ENCODE peak calls at places on chromosome 22, in eight cellular contexts. One of them, this sample, is unnamed. For H3K4me1, the result is how much of the 10 kb centered on the place peaks cover.

GRCh38 chr22:17772963-17773605 is 1.2 kb downstream of the BID start:
- DNase-seq in foreskin keratinocyte: no peak
- DNase-seq in neural progenitor cell: no peak
- DNase-seq in uterus: no peak
- DNase-seq in tibial artery: no peak
- DNase-seq in prostate gland: no peak
- DNase-seq in mammary epithelial cell: peak
- DNase-seq in heart right ventricle: no peak
- DNase-seq in this sample: no peak

GRCh38 chr22:47121791-47122190 is 359.3 kb downstream of the TBC1D22A start:
- DNase-seq in foreskin keratinocyte: no peak
- DNase-seq in neural progenitor cell: no peak
- DNase-seq in uterus: no peak
- DNase-seq in tibial artery: no peak
- DNase-seq in prostate gland: no peak
- DNase-seq in mammary epithelial cell: no peak
- DNase-seq in heart right ventricle: no peak
- DNase-seq in this sample: no peak

GRCh38 chr22:40911772-40912171 is 39.4 kb upstream of the RBX1 start:
- DNase-seq in foreskin keratinocyte: no peak
- DNase-seq in neural progenitor cell: no peak
- DNase-seq in uterus: no peak
- DNase-seq in tibial artery: no peak
- DNase-seq in prostate gland: no peak
- DNase-seq in mammary epithelial cell: no peak
- DNase-seq in heart right ventricle: no peak
- DNase-seq in this sample: no peak

GRCh38 chr22:33789690-33790253 is 130.5 kb downstream of the LARGE1 start:
- DNase-seq in foreskin keratinocyte: no peak
- DNase-seq in neural progenitor cell: no peak
- DNase-seq in uterus: no peak
- DNase-seq in tibial artery: no peak
- DNase-seq in prostate gland: no peak
- DNase-seq in mammary epithelial cell: no peak
- DNase-seq in heart right ventricle: no peak
- DNase-seq in this sample: no peak

GRCh38 chr22:21447694-21448402 is 19.3 kb upstream of the TMEM191C start:
- DNase-seq in foreskin keratinocyte: no peak
- DNase-seq in neural progenitor cell: peak
- DNase-seq in uterus: no peak
- DNase-seq in tibial artery: no peak
- DNase-seq in prostate gland: peak
- DNase-seq in mammary epithelial cell: no peak
- DNase-seq in heart right ventricle: peak
- DNase-seq in this sample: no peak

GRCh38 chr22:46946383-46946965 is 184.0 kb downstream of the TBC1D22A start:
- DNase-seq in foreskin keratinocyte: no peak
- DNase-seq in neural progenitor cell: no peak
- DNase-seq in uterus: no peak
- DNase-seq in tibial artery: no peak
- DNase-seq in prostate gland: no peak
- DNase-seq in mammary epithelial cell: no peak
- DNase-seq in heart right ventricle: no peak
- DNase-seq in this sample: no peak

GRCh38 chr22:43211941-43212433 is 25.1 kb upstream of the TTLL12 start:
- DNase-seq in foreskin keratinocyte: no peak
- DNase-seq in neural progenitor cell: no peak
- DNase-seq in uterus: no peak
- DNase-seq in tibial artery: no peak
- DNase-seq in prostate gland: no peak
- DNase-seq in mammary epithelial cell: no peak
- DNase-seq in heart right ventricle: no peak
- DNase-seq in this sample: no peak

GRCh38 chr22:24894220-24894975 is 52.1 kb downstream of the LHFPL7 start:
- DNase-seq in foreskin keratinocyte: peak
- DNase-seq in neural progenitor cell: no peak
- DNase-seq in uterus: peak
- DNase-seq in tibial artery: peak
- DNase-seq in prostate gland: peak
- DNase-seq in mammary epithelial cell: peak
- DNase-seq in heart right ventricle: peak
- DNase-seq in this sample: peak

GRCh38 chr22:39236321-39237275 is 8.2 kb downstream of the PDGFB start:
- DNase-seq in foreskin keratinocyte: no peak
- DNase-seq in neural progenitor cell: no peak
- DNase-seq in uterus: no peak
- DNase-seq in tibial artery: no peak
- DNase-seq in prostate gland: peak
- DNase-seq in mammary epithelial cell: no peak
- DNase-seq in heart right ventricle: peak
- DNase-seq in this sample: no peak

GRCh38 chr22:42076764-42077485 is 2.6 kb upstream of the SMDT1 start:
- DNase-seq in foreskin keratinocyte: no peak
- DNase-seq in neural progenitor cell: no peak
- DNase-seq in uterus: no peak
- DNase-seq in tibial artery: no peak
- DNase-seq in prostate gland: no peak
- DNase-seq in mammary epithelial cell: no peak
- DNase-seq in heart right ventricle: no peak
- DNase-seq in this sample: no peak

GRCh38 chr22:47606426-47606825 is 844.0 kb downstream of the TBC1D22A start:
- DNase-seq in foreskin keratinocyte: no peak
- DNase-seq in neural progenitor cell: no peak
- DNase-seq in uterus: no peak
- DNase-seq in tibial artery: peak
- DNase-seq in prostate gland: no peak
- DNase-seq in mammary epithelial cell: no peak
- DNase-seq in heart right ventricle: no peak
- DNase-seq in this sample: peak

GRCh38 chr22:21829523-21829922 is 37.9 kb downstream of the MAPK1 start:
- DNase-seq in foreskin keratinocyte: no peak
- DNase-seq in neural progenitor cell: no peak
- DNase-seq in uterus: no peak
- DNase-seq in tibial artery: no peak
- DNase-seq in prostate gland: no peak
- DNase-seq in mammary epithelial cell: no peak
- DNase-seq in heart right ventricle: no peak
- DNase-seq in this sample: no peak

GRCh38 chr22:17954200-17954859 is 70.0 kb downstream of the MICAL3 start:
- DNase-seq in foreskin keratinocyte: no peak
- DNase-seq in neural progenitor cell: no peak
- DNase-seq in uterus: no peak
- DNase-seq in tibial artery: no peak
- DNase-seq in prostate gland: peak
- DNase-seq in mammary epithelial cell: no peak
- DNase-seq in heart right ventricle: no peak
- DNase-seq in this sample: peak

GRCh38 chr22:46002757-46003270 is 25.9 kb upstream of the WNT7B start:
- DNase-seq in foreskin keratinocyte: no peak
- DNase-seq in neural progenitor cell: no peak
- DNase-seq in uterus: no peak
- DNase-seq in tibial artery: no peak
- DNase-seq in prostate gland: no peak
- DNase-seq in mammary epithelial cell: no peak
- DNase-seq in heart right ventricle: no peak
- DNase-seq in this sample: no peak

GRCh38 chr22:23399367-23400285 is 180.5 kb downstream of the IGLL1 start:
- DNase-seq in foreskin keratinocyte: no peak
- DNase-seq in neural progenitor cell: no peak
- DNase-seq in uterus: no peak
- DNase-seq in tibial artery: no peak
- DNase-seq in prostate gland: no peak
- DNase-seq in mammary epithelial cell: no peak
- DNase-seq in heart right ventricle: no peak
- DNase-seq in this sample: no peak

GRCh38 chr22:23387827-23388491 is 192.1 kb downstream of the IGLL1 start:
- DNase-seq in foreskin keratinocyte: no peak
- DNase-seq in neural progenitor cell: no peak
- DNase-seq in uterus: no peak
- DNase-seq in tibial artery: peak
- DNase-seq in prostate gland: no peak
- DNase-seq in mammary epithelial cell: no peak
- DNase-seq in heart right ventricle: no peak
- DNase-seq in this sample: no peak

GRCh38 chr22:39520874-39521857 is 804 bp downstream of the ATF4 start:
- DNase-seq in foreskin keratinocyte: no peak
- DNase-seq in neural progenitor cell: peak
- DNase-seq in uterus: peak
- DNase-seq in tibial artery: peak
- DNase-seq in prostate gland: peak
- DNase-seq in mammary epithelial cell: peak
- DNase-seq in heart right ventricle: peak
- DNase-seq in this sample: peak

GRCh38 chr22:23113847-23114720 is 27.7 kb downstream of the RSPH14 start:
- DNase-seq in foreskin keratinocyte: no peak
- DNase-seq in neural progenitor cell: no peak
- DNase-seq in uterus: no peak
- DNase-seq in tibial artery: no peak
- DNase-seq in prostate gland: no peak
- DNase-seq in mammary epithelial cell: no peak
- DNase-seq in heart right ventricle: no peak
- DNase-seq in this sample: no peak

GRCh38 chr22:50627914-50628542 is at the start of gene ARSA:
- DNase-seq in foreskin keratinocyte: no peak
- DNase-seq in neural progenitor cell: peak
- DNase-seq in uterus: peak
- DNase-seq in tibial artery: peak
- DNase-seq in prostate gland: peak
- DNase-seq in mammary epithelial cell: peak
- DNase-seq in heart right ventricle: peak
- DNase-seq in this sample: peak

GRCh38 chr22:50627452-50627913 is 469 bp downstream of the ARSA start:
- DNase-seq in foreskin keratinocyte: no peak
- DNase-seq in neural progenitor cell: peak
- DNase-seq in uterus: no peak
- DNase-seq in tibial artery: no peak
- DNase-seq in prostate gland: no peak
- DNase-seq in mammary epithelial cell: peak
- DNase-seq in heart right ventricle: no peak
- DNase-seq in this sample: no peak

GRCh38 chr22:50630376-50630775 is 2.4 kb upstream of the ARSA start:
- DNase-seq in foreskin keratinocyte: no peak
- DNase-seq in neural progenitor cell: no peak
- DNase-seq in uterus: no peak
- DNase-seq in tibial artery: no peak
- DNase-seq in prostate gland: no peak
- DNase-seq in mammary epithelial cell: no peak
- DNase-seq in heart right ventricle: no peak
- DNase-seq in this sample: no peak

GRCh38 chr22:50626856-50627451 is 998 bp downstream of the ARSA start:
- DNase-seq in foreskin keratinocyte: no peak
- DNase-seq in neural progenitor cell: no peak
- DNase-seq in uterus: no peak
- DNase-seq in tibial artery: no peak
- DNase-seq in prostate gland: no peak
- DNase-seq in mammary epithelial cell: no peak
- DNase-seq in heart right ventricle: no peak
- DNase-seq in this sample: no peak

DNA sequence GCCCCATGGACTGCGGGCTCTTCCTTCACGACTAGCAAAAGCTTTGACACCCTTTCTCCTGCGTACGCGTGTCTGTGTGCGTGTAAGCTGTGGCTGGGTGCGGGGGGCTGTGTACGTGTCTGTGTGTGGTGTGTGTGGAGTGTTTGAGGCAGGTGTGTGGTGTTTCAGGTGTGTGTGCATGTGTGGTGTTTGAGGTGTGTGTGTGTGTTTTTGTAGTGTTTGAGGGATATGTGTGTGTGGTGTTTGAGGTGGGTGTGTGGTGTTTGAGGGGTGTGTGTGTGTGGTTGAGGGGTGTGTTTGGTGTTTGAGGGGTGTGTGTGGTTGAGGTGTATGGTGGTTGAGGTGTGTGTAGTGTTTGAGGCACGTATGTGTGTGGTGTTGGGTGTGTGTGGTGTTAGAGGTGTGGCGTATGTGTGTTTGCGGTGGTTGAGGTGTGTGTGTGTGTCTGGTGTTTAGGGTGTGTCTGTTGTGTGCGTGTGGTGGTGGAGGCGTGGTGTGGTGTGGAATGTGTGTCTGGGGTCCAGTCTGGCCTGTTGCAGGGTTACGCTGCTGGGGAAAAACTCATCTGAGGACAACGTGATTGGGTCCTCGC is 687 bp upstream of the ARSA start:
- DNase-seq in foreskin keratinocyte: no peak
- DNase-seq in neural progenitor cell: no peak
- DNase-seq in uterus: no peak
- DNase-seq in tibial artery: no peak
- DNase-seq in prostate gland: no peak
- DNase-seq in mammary epithelial cell: no peak
- DNase-seq in heart right ventricle: no peak
- DNase-seq in this sample: no peak
- H3K27ac ChIP-seq in foreskin keratinocyte: no peak
- H3K27ac ChIP-seq in neural progenitor cell: no peak
- H3K27ac ChIP-seq in uterus: peak
- H3K27ac ChIP-seq in tibial artery: peak
- H3K27ac ChIP-seq in prostate gland: peak
- H3K27ac ChIP-seq in mammary epithelial cell: no peak
- H3K27ac ChIP-seq in heart right ventricle: peak
- H3K27ac ChIP-seq in this sample: peak

GRCh38 chr22:32100711-32101110 is 57.6 kb downstream of the SLC5A1 start:
- DNase-seq in foreskin keratinocyte: no peak
- DNase-seq in neural progenitor cell: no peak
- DNase-seq in uterus: no peak
- DNase-seq in tibial artery: no peak
- DNase-seq in prostate gland: no peak
- DNase-seq in mammary epithelial cell: peak
- DNase-seq in heart right ventricle: no peak
- DNase-seq in this sample: no peak

GRCh38 chr22:32106930-32107329 is 52.2 kb downstream of the C22orf42 start:
- DNase-seq in foreskin keratinocyte: no peak
- DNase-seq in neural progenitor cell: peak
- DNase-seq in uterus: no peak
- DNase-seq in tibial artery: no peak
- DNase-seq in prostate gland: no peak
- DNase-seq in mammary epithelial cell: peak
- DNase-seq in heart right ventricle: no peak
- DNase-seq in this sample: no peak

GRCh38 chr22:32103648-32104326 is 55.3 kb downstream of the C22orf42 start:
- DNase-seq in foreskin keratinocyte: no peak
- DNase-seq in neural progenitor cell: no peak
- DNase-seq in uterus: no peak
- DNase-seq in tibial artery: no peak
- DNase-seq in prostate gland: no peak
- DNase-seq in mammary epithelial cell: no peak
- DNase-seq in heart right ventricle: no peak
- DNase-seq in this sample: no peak
- TF ChIP-seq CTCF in foreskin keratinocyte: peak
- TF ChIP-seq CTCF in neural progenitor cell: peak
- TF ChIP-seq CTCF in uterus: no peak
- TF ChIP-seq CTCF in tibial artery: no peak
- TF ChIP-seq CTCF in prostate gland: no peak
- TF ChIP-seq CTCF in mammary epithelial cell: peak
- TF ChIP-seq CTCF in heart right ventricle: peak
- TF ChIP-seq CTCF in this sample: no peak

GRCh38 chr22:37746366-37747089 is 49.7 kb downstream of the TRIOBP start:
- DNase-seq in foreskin keratinocyte: no peak
- DNase-seq in neural progenitor cell: peak
- DNase-seq in uterus: no peak
- DNase-seq in tibial artery: no peak
- DNase-seq in prostate gland: no peak
- DNase-seq in mammary epithelial cell: peak
- DNase-seq in heart right ventricle: no peak
- DNase-seq in this sample: no peak
- H3K4me1 ChIP-seq in foreskin keratinocyte: under half
- H3K4me1 ChIP-seq in neural progenitor cell: under half
- H3K4me1 ChIP-seq in uterus: under half
- H3K4me1 ChIP-seq in tibial artery: under half
- H3K4me1 ChIP-seq in prostate gland: under half
- H3K4me1 ChIP-seq in mammary epithelial cell: half or more
- H3K4me1 ChIP-seq in heart right ventricle: half or more
- H3K4me1 ChIP-seq in this sample: under half

GRCh38 chr22:35448552-35448922 is 48.6 kb downstream of the MCM5 start:
- DNase-seq in foreskin keratinocyte: no peak
- DNase-seq in neural progenitor cell: no peak
- DNase-seq in uterus: no peak
- DNase-seq in tibial artery: no peak
- DNase-seq in prostate gland: no peak
- DNase-seq in mammary epithelial cell: no peak
- DNase-seq in heart right ventricle: no peak
- DNase-seq in this sample: no peak
- H3K27ac ChIP-seq in foreskin keratinocyte: no peak
- H3K27ac ChIP-seq in neural progenitor cell: no peak
- H3K27ac ChIP-seq in uterus: peak
- H3K27ac ChIP-seq in tibial artery: no peak
- H3K27ac ChIP-seq in prostate gland: no peak
- H3K27ac ChIP-seq in mammary epithelial cell: no peak
- H3K27ac ChIP-seq in heart right ventricle: no peak
- H3K27ac ChIP-seq in this sample: no peak

This sample was measured in ascending aorta.